ENCODE peak calls at places on chromosomes 16 and 17, in four cellular contexts. P is osteoblast, D is left lung, B is pancreas. T is an unnamed sample.

GRCh38 chr16:4179763-4180260 is 62.1 kb downstream of the SRL start:
- DNase-seq in B (no peak), P (peak; percentile 38), D (no peak), T (no peak)

GRCh38 chr17:57905875-57906455 is 49.2 kb downstream of the CUEDC1 start:
- DNase-seq in B (no peak), D (no peak), P (no peak), T (no peak)

GRCh38 chr17:31216053-31216751 is 80.8 kb downstream of the OMG start:
- DNase-seq in P (peak; percentile 62), D (no peak), B (no peak), T (peak; percentile 71)

GRCh38 chr17:75240394-75241142 is 20.8 kb downstream of the GGA3 start:
- DNase-seq in D (no peak), B (no peak), P (peak; percentile 91), T (peak; percentile 50)

GRCh38 chr16:63789603-63790002 is 1332.3 kb downstream of the CDH11 start:
- DNase-seq in P (no peak), B (no peak), D (no peak), T (no peak)

GRCh38 chr17:81291662-81292061 is 3.4 kb downstream of the SLC38A10 start:
- DNase-seq in D (peak; percentile 77), P (peak; percentile 95), B (peak; percentile 91), T (peak; percentile 79)

GRCh38 chr17:53570731-53571130 is 252.0 kb upstream of the KIF2B start:
- DNase-seq in B (no peak), D (no peak), P (no peak), T (no peak)

GRCh38 chr16:8655184-8655717 is 19.2 kb upstream of the ABAT start:
- DNase-seq in D (no peak), B (no peak), P (no peak), T (peak; percentile 58)

GRCh38 chr17:48612854-48613691 is 2.0 kb downstream of the HOXB8 start:
- DNase-seq in B (peak; percentile 54), D (no peak), P (no peak), T (peak; percentile 61)

GRCh38 chr16:86075839-86076440 is 177.0 kb downstream of the IRF8 start:
- DNase-seq in B (peak; percentile 9), P (peak; percentile 63), D (peak; percentile 13), T (no peak)

GRCh38 chr16:81445143-81445922 is 725 bp downstream of the CMIP start:
- DNase-seq in D (no peak), B (peak; percentile 86), P (peak; percentile 96), T (peak; percentile 74)

DNA sequence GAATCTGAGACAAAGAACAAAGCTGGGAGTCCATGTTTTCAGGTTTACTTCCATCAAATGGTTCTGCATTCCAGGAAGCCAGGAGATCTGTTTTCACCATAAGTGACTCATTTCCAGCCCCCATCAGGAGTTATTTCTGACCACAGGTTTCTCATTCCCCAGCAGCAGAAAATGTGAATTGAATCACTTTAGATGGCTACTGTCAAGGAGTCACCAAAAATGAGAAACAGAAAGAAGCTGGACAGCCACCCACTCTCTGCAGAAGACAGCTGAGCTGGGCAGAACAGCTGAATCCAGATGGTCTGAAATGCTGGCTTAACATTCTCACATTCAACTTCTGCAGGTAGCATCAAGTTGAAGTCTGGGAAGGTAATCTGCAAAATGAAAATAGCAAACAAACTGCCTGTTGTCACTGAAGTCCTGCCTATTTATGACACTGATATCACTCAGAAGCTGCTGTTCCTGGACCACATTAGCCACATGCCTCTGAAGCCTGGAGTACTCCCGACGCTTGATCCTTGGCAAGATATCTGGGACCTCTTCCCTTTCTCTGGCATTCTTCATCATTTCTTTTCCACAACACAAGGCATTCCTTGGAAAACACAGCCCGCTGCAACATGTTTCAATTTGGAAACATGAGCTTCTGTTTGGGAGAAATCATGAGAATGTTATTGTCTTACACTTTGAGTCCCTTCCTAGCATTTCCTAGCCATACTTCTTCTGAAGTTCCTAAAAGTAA is 15.3 kb downstream of the CCL11 start:
- DNase-seq in B (no peak), D (no peak), P (peak; percentile 64), T (no peak)
- H3K27ac ChIP-seq in B (no peak overlapping the region), D (no peak overlapping the region), P (peak overlapping the region; percentile 66), T (no peak overlapping the region)

GRCh38 chr16:51592013-51592501 is 441.0 kb upstream of the SALL1 start:
- DNase-seq in D (no peak), B (no peak), P (no peak), T (peak; percentile 22)
- H3K4me1 ChIP-seq in D (no peaks in the 10 kb centered on the region), B (no peaks in the 10 kb centered on the region), P (no peaks in the 10 kb centered on the region), T (no peaks in the 10 kb centered on the region)

DNA sequence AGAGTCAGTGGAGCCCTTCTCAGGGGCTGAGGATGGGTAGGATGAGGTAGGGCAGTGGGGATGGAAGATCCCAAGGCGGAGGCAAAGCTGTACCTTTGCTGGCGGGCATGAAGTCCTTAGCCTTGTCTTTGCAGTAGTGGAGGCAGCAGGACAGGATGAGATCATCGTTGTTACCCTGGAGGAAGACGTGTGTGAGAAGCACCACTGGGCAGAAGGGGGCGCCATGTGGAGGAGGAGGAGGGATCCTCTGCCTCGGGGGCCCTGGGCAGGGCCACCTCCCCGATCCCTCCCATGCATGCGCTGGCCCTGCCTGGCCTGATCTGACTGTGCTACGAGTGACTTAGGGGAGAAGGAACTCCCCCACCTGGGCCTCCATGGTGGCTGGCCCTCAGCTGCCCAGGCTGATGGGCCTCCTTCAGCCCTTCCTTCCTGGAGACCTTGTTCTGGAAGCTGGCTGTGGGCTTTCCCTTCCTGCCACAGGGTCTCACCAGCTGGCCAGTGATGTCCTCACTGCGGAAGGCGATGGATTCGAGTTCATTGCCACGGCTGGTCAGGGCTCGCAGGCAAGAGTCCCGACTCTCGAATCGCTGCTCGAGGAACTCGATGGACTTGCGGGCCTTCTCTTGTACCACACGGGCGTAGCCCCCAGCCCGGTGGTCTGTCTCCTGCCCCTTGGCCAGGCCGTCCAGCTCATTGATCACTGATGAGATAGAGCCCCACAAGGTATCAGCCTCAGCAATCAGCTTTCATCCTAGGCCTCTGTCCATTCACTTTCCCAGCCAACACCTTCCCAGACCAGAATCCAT is 10.3 kb downstream of the HIC1 start:
- DNase-seq in B (no peak), D (no peak), P (peak; percentile 95), T (no peak)
- H3K27ac ChIP-seq in B (no peak overlapping the region), D (peak overlapping the region; percentile 6), P (peak overlapping the region; percentile 97), T (peak overlapping the region; percentile 58)

GRCh38 chr17:39666601-39667261 is 1.5 kb upstream of the PNMT start:
- DNase-seq in D (no peak), B (no peak), P (peak; percentile 84), T (no peak)
- H3K4me1 ChIP-seq in D (peaks cover 59% of the 10 kb centered on the region), B (no peaks in the 10 kb centered on the region), P (no peaks in the 10 kb centered on the region), T (peaks cover 45% of the 10 kb centered on the region)

GRCh38 chr17:76544123-76544915 is 4.5 kb downstream of the PRCD start:
- DNase-seq in B (peak; percentile 59), P (peak; percentile 84), D (no peak), T (peak; percentile 51)
- H3K27ac ChIP-seq in B (no peak overlapping the region), P (no peak overlapping the region), D (peak overlapping the region; percentile 48), T (peak overlapping the region; percentile 60)

GRCh38 chr17:50722746-50723145 is 3.3 kb downstream of the LUC7L3 start:
- DNase-seq in B (no peak), P (no peak), D (no peak), T (no peak)

GRCh38 chr17:50721194-50722010 is 2.0 kb downstream of the LUC7L3 start:
- DNase-seq in P (no peak), B (no peak), D (no peak), T (no peak)

GRCh38 chr17:50728112-50728429 is 8.7 kb downstream of the LUC7L3 start:
- DNase-seq in B (no peak), P (no peak), D (no peak), T (no peak)

GRCh38 chr17:50728881-50729765 is 9.7 kb downstream of the LUC7L3 start:
- DNase-seq in D (no peak), P (no peak), B (no peak), T (no peak)

GRCh38 chr17:50725769-50726655 is 6.6 kb downstream of the LUC7L3 start:
- DNase-seq in P (no peak), B (no peak), D (no peak), T (no peak)
- H3K4me1 ChIP-seq in P (peaks cover 44% of the 10 kb centered on the region), B (peaks cover 47% of the 10 kb centered on the region), D (peaks cover 96% of the 10 kb centered on the region), T (peaks cover 31% of the 10 kb centered on the region)